ENCODE peak calls at places on chromosome 5, in four cellular contexts. One of them, this sample, is unnamed.

GRCh38 chr5:132474881-132475511 is 15.6 kb downstream of the IRF1 start:
- DNase-seq in brain microvascular endothelial cell: no peak
- DNase-seq in GM23338: peak
- DNase-seq in Peyer's patch: no peak
- DNase-seq in this sample: no peak

GRCh38 chr5:170151105-170151831 is 45.6 kb downstream of the FOXI1 start:
- DNase-seq in GM23338: peak
- DNase-seq in Peyer's patch: no peak
- DNase-seq in brain microvascular endothelial cell: peak
- DNase-seq in this sample: no peak

GRCh38 chr5:25850581-25850980 is 1187.8 kb downstream of the CDH9 start:
- DNase-seq in Peyer's patch: no peak
- DNase-seq in GM23338: peak
- DNase-seq in brain microvascular endothelial cell: no peak
- DNase-seq in this sample: no peak

GRCh38 chr5:56094579-56095361 is 100.0 kb upstream of the IL6ST start:
- DNase-seq in Peyer's patch: no peak
- DNase-seq in GM23338: no peak
- DNase-seq in brain microvascular endothelial cell: no peak
- DNase-seq in this sample: no peak

GRCh38 chr5:73253047-73253660 is 80.2 kb downstream of the TMEM174 start:
- DNase-seq in Peyer's patch: no peak
- DNase-seq in GM23338: no peak
- DNase-seq in brain microvascular endothelial cell: no peak
- DNase-seq in this sample: no peak

GRCh38 chr5:69046375-69046957 is 47.3 kb upstream of the SLC30A5 start:
- DNase-seq in GM23338: no peak
- DNase-seq in Peyer's patch: no peak
- DNase-seq in brain microvascular endothelial cell: no peak
- DNase-seq in this sample: no peak

GRCh38 chr5:7397005-7397546 is 1.1 kb downstream of the ADCY2 start:
- DNase-seq in Peyer's patch: no peak
- DNase-seq in GM23338: no peak
- DNase-seq in brain microvascular endothelial cell: no peak
- DNase-seq in this sample: no peak

GRCh38 chr5:181191526-181192336 is 13.3 kb downstream of the TRIM7 start:
- DNase-seq in Peyer's patch: peak
- DNase-seq in brain microvascular endothelial cell: peak
- DNase-seq in GM23338: peak
- DNase-seq in this sample: no peak

GRCh38 chr5:20157089-20157488 is 169.1 kb upstream of the CDH18 start:
- DNase-seq in GM23338: no peak
- DNase-seq in Peyer's patch: no peak
- DNase-seq in brain microvascular endothelial cell: no peak
- DNase-seq in this sample: no peak

GRCh38 chr5:151696470-151697061 is 9.9 kb upstream of the SPARC start:
- DNase-seq in Peyer's patch: no peak
- DNase-seq in GM23338: peak
- DNase-seq in brain microvascular endothelial cell: peak
- DNase-seq in this sample: no peak

GRCh38 chr5:82416506-82416905 is 138.4 kb upstream of the RPS23 start:
- DNase-seq in GM23338: no peak
- DNase-seq in brain microvascular endothelial cell: no peak
- DNase-seq in Peyer's patch: no peak
- DNase-seq in this sample: no peak

GRCh38 chr5:53616939-53617549 is 56.6 kb downstream of the NDUFS4 start:
- DNase-seq in brain microvascular endothelial cell: peak
- DNase-seq in GM23338: peak
- DNase-seq in Peyer's patch: no peak
- DNase-seq in this sample: no peak

GRCh38 chr5:163503106-163504090 is 2.0 kb upstream of the MAT2B start:
- DNase-seq in brain microvascular endothelial cell: peak
- DNase-seq in Peyer's patch: peak
- DNase-seq in GM23338: peak
- DNase-seq in this sample: peak

GRCh38 chr5:134813827-134814226 is 31.9 kb upstream of the C5orf24 start:
- DNase-seq in brain microvascular endothelial cell: no peak
- DNase-seq in Peyer's patch: no peak
- DNase-seq in GM23338: no peak
- DNase-seq in this sample: no peak

GRCh38 chr5:863244-863805 is 12.5 kb upstream of the ZDHHC11 start:
- DNase-seq in brain microvascular endothelial cell: no peak
- DNase-seq in Peyer's patch: no peak
- DNase-seq in GM23338: no peak
- DNase-seq in this sample: no peak

GRCh38 chr5:68817696-68818695 is 275.8 kb upstream of the SLC30A5 start:
- DNase-seq in brain microvascular endothelial cell: no peak
- DNase-seq in Peyer's patch: no peak
- DNase-seq in GM23338: peak
- DNase-seq in this sample: no peak

GRCh38 chr5:179347581-179347980 is 2.3 kb upstream of the ADAMTS2 start:
- DNase-seq in Peyer's patch: no peak
- DNase-seq in GM23338: no peak
- DNase-seq in brain microvascular endothelial cell: no peak
- DNase-seq in this sample: no peak

GRCh38 chr5:151189151-151189550 is 31.6 kb upstream of the ANXA6 start:
- DNase-seq in Peyer's patch: no peak
- DNase-seq in brain microvascular endothelial cell: no peak
- DNase-seq in GM23338: no peak
- DNase-seq in this sample: no peak

GRCh38 chr5:119750887-119751733 is 121.8 kb downstream of the FAM170A start:
- DNase-seq in brain microvascular endothelial cell: no peak
- DNase-seq in GM23338: no peak
- DNase-seq in Peyer's patch: no peak
- DNase-seq in this sample: no peak

GRCh38 chr5:15693036-15693728 is 193.2 kb downstream of the FBXL7 start:
- DNase-seq in brain microvascular endothelial cell: peak
- DNase-seq in Peyer's patch: no peak
- DNase-seq in GM23338: no peak
- DNase-seq in this sample: no peak

GRCh38 chr5:180470966-180471582 is 23.1 kb upstream of the CNOT6 start:
- DNase-seq in brain microvascular endothelial cell: no peak
- DNase-seq in Peyer's patch: peak
- DNase-seq in GM23338: peak
- DNase-seq in this sample: no peak

GRCh38 chr5:71932649-71933338 is 174.5 kb upstream of the MAP1B start:
- DNase-seq in GM23338: peak
- DNase-seq in Peyer's patch: no peak
- DNase-seq in brain microvascular endothelial cell: peak
- DNase-seq in this sample: no peak

GRCh38 chr5:67901816-67902496 is 313.6 kb upstream of the PIK3R1 start:
- DNase-seq in GM23338: no peak
- DNase-seq in brain microvascular endothelial cell: no peak
- DNase-seq in Peyer's patch: no peak
- DNase-seq in this sample: no peak

GRCh38 chr5:9529041-9529480 is 16.8 kb downstream of the SEMA5A start:
- DNase-seq in brain microvascular endothelial cell: no peak
- DNase-seq in Peyer's patch: no peak
- DNase-seq in GM23338: no peak
- DNase-seq in this sample: no peak

GRCh38 chr5:674630-675011 is 18.5 kb downstream of the TPPP start:
- DNase-seq in brain microvascular endothelial cell: no peak
- DNase-seq in Peyer's patch: no peak
- DNase-seq in GM23338: no peak
- DNase-seq in this sample: no peak

DNA sequence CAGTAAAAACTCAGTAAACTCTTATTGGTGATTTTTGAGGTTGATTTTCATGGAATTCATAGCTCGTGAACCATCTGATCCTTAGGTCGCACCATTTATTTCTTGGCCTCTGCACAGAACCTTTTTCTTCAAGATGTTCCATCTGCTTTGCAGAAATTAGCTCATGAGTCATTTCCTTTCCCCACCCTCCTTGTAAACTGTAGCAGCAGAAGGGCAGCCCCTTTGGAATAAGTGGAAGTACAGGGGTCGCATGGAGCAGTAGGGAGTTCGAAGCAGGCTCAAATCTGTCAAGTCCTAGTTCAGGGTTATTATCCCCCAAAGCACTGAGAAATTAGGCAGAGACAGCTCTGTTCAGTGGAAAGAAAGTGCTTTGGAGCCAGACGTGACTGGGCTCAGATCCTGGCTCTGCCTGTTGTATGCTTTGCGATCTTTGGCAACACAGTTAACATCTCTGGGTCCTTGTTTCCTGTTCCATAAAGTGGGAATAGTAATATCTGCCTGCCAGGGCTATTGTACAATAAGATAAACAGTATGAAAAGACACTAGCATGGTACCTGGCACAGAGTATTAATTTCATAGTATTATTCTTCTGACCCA is 84.3 kb downstream of the SGCD start:
- DNase-seq in Peyer's patch: no peak
- DNase-seq in GM23338: no peak
- DNase-seq in brain microvascular endothelial cell: no peak
- DNase-seq in this sample: no peak
- H3K27ac ChIP-seq in Peyer's patch: no peak
- H3K27ac ChIP-seq in GM23338: no peak
- H3K27ac ChIP-seq in brain microvascular endothelial cell: no peak
- H3K27ac ChIP-seq in this sample: no peak

GRCh38 chr5:154214236-154215106 is 23.9 kb downstream of the GALNT10 start:
- DNase-seq in Peyer's patch: no peak
- DNase-seq in GM23338: no peak
- DNase-seq in brain microvascular endothelial cell: peak
- DNase-seq in this sample: no peak
- H3K27ac ChIP-seq in Peyer's patch: no peak
- H3K27ac ChIP-seq in GM23338: no peak
- H3K27ac ChIP-seq in brain microvascular endothelial cell: peak
- H3K27ac ChIP-seq in this sample: no peak

GRCh38 chr5:172724658-172725183 is 46.3 kb downstream of the DUSP1 start:
- DNase-seq in GM23338: no peak
- DNase-seq in brain microvascular endothelial cell: no peak
- DNase-seq in Peyer's patch: no peak
- DNase-seq in this sample: no peak
- H3K27ac ChIP-seq in GM23338: no peak
- H3K27ac ChIP-seq in brain microvascular endothelial cell: no peak
- H3K27ac ChIP-seq in Peyer's patch: no peak
- H3K27ac ChIP-seq in this sample: no peak

GRCh38 chr5:146744358-146744757 is 134.2 kb downstream of the PPP2R2B start:
- DNase-seq in brain microvascular endothelial cell: no peak
- DNase-seq in Peyer's patch: no peak
- DNase-seq in GM23338: no peak
- DNase-seq in this sample: no peak
- H3K27ac ChIP-seq in brain microvascular endothelial cell: no peak
- H3K27ac ChIP-seq in Peyer's patch: no peak
- H3K27ac ChIP-seq in GM23338: no peak
- H3K27ac ChIP-seq in this sample: no peak

GRCh38 chr5:1865486-1865885 is 17.2 kb downstream of the IRX4 start:
- DNase-seq in brain microvascular endothelial cell: no peak
- DNase-seq in GM23338: no peak
- DNase-seq in Peyer's patch: no peak
- DNase-seq in this sample: no peak
- H3K27ac ChIP-seq in brain microvascular endothelial cell: no peak
- H3K27ac ChIP-seq in GM23338: no peak
- H3K27ac ChIP-seq in Peyer's patch: no peak
- H3K27ac ChIP-seq in this sample: no peak

GRCh38 chr5:57735754-57736153 is 253.1 kb upstream of the ACTBL2 start:
- DNase-seq in GM23338: no peak
- DNase-seq in brain microvascular endothelial cell: peak
- DNase-seq in Peyer's patch: no peak
- DNase-seq in this sample: no peak
- H3K27ac ChIP-seq in GM23338: no peak
- H3K27ac ChIP-seq in brain microvascular endothelial cell: peak
- H3K27ac ChIP-seq in Peyer's patch: no peak
- H3K27ac ChIP-seq in this sample: no peak

GRCh38 chr5:32325616-32326015 is 12.9 kb upstream of the MTMR12 start:
- DNase-seq in Peyer's patch: no peak
- DNase-seq in brain microvascular endothelial cell: no peak
- DNase-seq in GM23338: no peak
- DNase-seq in this sample: no peak

GRCh38 chr5:32323741-32324140 is 11.0 kb upstream of the MTMR12 start:
- DNase-seq in Peyer's patch: no peak
- DNase-seq in GM23338: peak
- DNase-seq in brain microvascular endothelial cell: no peak
- DNase-seq in this sample: no peak

GRCh38 chr5:32322882-32323281 is 10.1 kb upstream of the MTMR12 start:
- DNase-seq in GM23338: no peak
- DNase-seq in brain microvascular endothelial cell: no peak
- DNase-seq in Peyer's patch: no peak
- DNase-seq in this sample: no peak

GRCh38 chr5:32326216-32326772 is 13.6 kb upstream of the MTMR12 start:
- DNase-seq in Peyer's patch: no peak
- DNase-seq in GM23338: no peak
- DNase-seq in brain microvascular endothelial cell: peak
- DNase-seq in this sample: no peak

GRCh38 chr5:32325067-32325466 is 12.3 kb upstream of the MTMR12 start:
- DNase-seq in Peyer's patch: no peak
- DNase-seq in brain microvascular endothelial cell: no peak
- DNase-seq in GM23338: no peak
- DNase-seq in this sample: no peak
- H3K27ac ChIP-seq in Peyer's patch: no peak
- H3K27ac ChIP-seq in brain microvascular endothelial cell: no peak
- H3K27ac ChIP-seq in GM23338: no peak
- H3K27ac ChIP-seq in this sample: no peak

GRCh38 chr5:65916636-65917035 is 9.7 kb upstream of the ERBIN start:
- DNase-seq in brain microvascular endothelial cell: no peak
- DNase-seq in GM23338: no peak
- DNase-seq in Peyer's patch: no peak
- DNase-seq in this sample: no peak
- H3K27ac ChIP-seq in brain microvascular endothelial cell: no peak
- H3K27ac ChIP-seq in GM23338: no peak
- H3K27ac ChIP-seq in Peyer's patch: peak
- H3K27ac ChIP-seq in this sample: no peak

GRCh38 chr5:77985247-77985646 is 209.1 kb upstream of the TBCA start:
- DNase-seq in GM23338: no peak
- DNase-seq in Peyer's patch: no peak
- DNase-seq in brain microvascular endothelial cell: no peak
- DNase-seq in this sample: no peak
- H3K27ac ChIP-seq in GM23338: no peak
- H3K27ac ChIP-seq in Peyer's patch: no peak
- H3K27ac ChIP-seq in brain microvascular endothelial cell: no peak
- H3K27ac ChIP-seq in this sample: no peak

This sample was measured in SK-N-MC.